ENCODE peak calls at places on chromosomes 7 and 10, in ten cellular contexts. K is endothelial cell, U is SJSA1, G is A673, B is pancreas, X is foreskin fibroblast, F is nucleus accumbens, S is occipital lobe, Z is iris pigment epithelial cell, H is T-helper 2 cell. T is an unnamed sample.

GRCh38 chr7:5212633-5213285 is 22.7 kb downstream of the WIPI2 start:
- DNase-seq in K (no peak), U (no peak), G (no peak), B (no peak), X (no peak), F (no peak), S (no peak), Z (no peak), H (no peak), T (no peak)

GRCh38 chr10:974785-975074 is 13.5 kb upstream of the GTPBP4 start:
- DNase-seq in K (no peak), U (no peak), G (no peak), B (no peak), X (no peak), F (no peak), S (no peak), Z (no peak), H (no peak), T (no peak)

GRCh38 chr7:148153611-148154010 is 437.0 kb upstream of the C7orf33 start:
- DNase-seq in K (no peak), U (no peak), G (no peak), B (peak), X (no peak), F (no peak), S (no peak), Z (no peak), H (no peak), T (no peak)

GRCh38 chr7:102912742-102913141 is at the start of gene LRRC17:
- DNase-seq in K (no peak), U (no peak), G (peak), B (no peak), X (peak), F (no peak), S (no peak), Z (peak), H (no peak), T (peak)

GRCh38 chr7:128914566-128915151 is 4.2 kb upstream of the KCP start:
- DNase-seq in K (no peak), U (no peak), G (no peak), B (peak), X (no peak), F (no peak), S (no peak), Z (no peak), H (no peak), T (no peak)

GRCh38 chr10:120221873-120222485 is 235.0 kb upstream of the PLPP4 start:
- DNase-seq in K (peak), U (peak), G (peak), B (peak), X (peak), F (no peak), S (no peak), Z (peak), H (peak), T (peak)

GRCh38 chr7:157615101-157615817 is 278.5 kb downstream of the DNAJB6 start:
- DNase-seq in K (no peak), U (no peak), G (no peak), B (no peak), X (no peak), F (peak), S (peak), Z (no peak), H (no peak), T (no peak)

GRCh38 chr10:131947631-131948347 is 33.9 kb downstream of the BNIP3 start:
- DNase-seq in K (no peak), U (peak), G (peak), B (peak), X (peak), F (no peak), S (no peak), Z (peak), H (no peak), T (peak)

GRCh38 chr10:1311707-1312106 is 255.5 kb downstream of the WDR37 start:
- DNase-seq in K (no peak), U (no peak), G (no peak), B (no peak), X (no peak), F (no peak), S (no peak), Z (no peak), H (no peak), T (no peak)

GRCh38 chr7:620052-620451 is 100.4 kb upstream of the PDGFA start:
- DNase-seq in K (no peak), U (peak), G (peak), B (peak), X (peak), F (no peak), S (no peak), Z (peak), H (peak), T (peak)

GRCh38 chr10:62585211-62585758 is 211.1 kb downstream of the ZNF365 start:
- DNase-seq in K (no peak), U (no peak), G (no peak), B (no peak), X (no peak), F (no peak), S (no peak), Z (no peak), H (no peak), T (no peak)

GRCh38 chr7:150675714-150676113 is 9.8 kb upstream of the GIMAP2 start:
- DNase-seq in K (no peak), U (no peak), G (no peak), B (no peak), X (no peak), F (no peak), S (no peak), Z (no peak), H (no peak), T (no peak)

GRCh38 chr7:130925136-130925794 is 191.3 kb upstream of the KLF14 start:
- DNase-seq in K (no peak), U (no peak), G (no peak), B (no peak), X (no peak), F (no peak), S (no peak), Z (no peak), H (peak), T (no peak)

GRCh38 chr10:28505359-28505959 is 27.5 kb upstream of the WAC start:
- DNase-seq in K (no peak), U (no peak), G (no peak), B (no peak), X (no peak), F (no peak), S (no peak), Z (no peak), H (no peak), T (no peak)

GRCh38 chr7:36395171-36395894 is 5.7 kb downstream of the ANLN start:
- DNase-seq in K (no peak), U (no peak), G (no peak), B (no peak), X (no peak), F (no peak), S (no peak), Z (no peak), H (no peak), T (no peak)

GRCh38 chr7:85094046-85094720 is 92.7 kb downstream of the SEMA3D start:
- DNase-seq in K (no peak), U (no peak), G (no peak), B (no peak), X (peak), F (no peak), S (no peak), Z (no peak), H (no peak), T (no peak)